ENCODE peak calls at places on chromosomes 4 and X, in four cellular contexts. G, J, L and R are unnamed samples.
A peak's percentile ranks its signal among the peaks of the same experiment; 100 is the strongest.

GRCh38 chrX:138945219-138945618 is 233.7 kb upstream of the FGF13 start:
- DNase-seq in G (no peak), J (no peak), L (no peak), R (no peak)

GRCh38 chrX:386239-386767 is 404 bp downstream of the PPP2R3B start:
- DNase-seq in G (no peak), J (no peak), L (no peak), R (no peak)

GRCh38 chr4:54281060-54281781 is 52.1 kb downstream of the PDGFRA start:
- DNase-seq in G (peak; percentile 93), J (no peak), L (no peak), R (no peak)

GRCh38 chrX:67619253-67619652 is 75.4 kb downstream of the AR start:
- DNase-seq in G (peak; percentile 33), J (no peak), L (no peak), R (no peak)

GRCh38 chrX:37846558-37846933 is 825 bp downstream of the DYNLT3 start:
- DNase-seq in G (no peak), J (no peak), L (no peak), R (no peak)

GRCh38 chr4:36255575-36255974 is 11.3 kb upstream of the ARAP2 start:
- DNase-seq in G (no peak), J (no peak), L (no peak), R (no peak)

GRCh38 chr4:147924604-147925412 is 192.9 kb downstream of the ARHGAP10 start:
- DNase-seq in G (peak; percentile 40), J (peak; percentile 36), L (peak; percentile 13), R (peak; percentile 58)

GRCh38 chrX:106378616-106379015 is 210.5 kb downstream of the PWWP3B start:
- DNase-seq in G (no peak), J (no peak), L (no peak), R (no peak)

GRCh38 chrX:124028177-124028576 is 66.7 kb downstream of the STAG2 start:
- DNase-seq in G (peak; percentile 71), J (no peak), L (no peak), R (no peak)

GRCh38 chr4:98802673-98803286 is 126.2 kb downstream of the EIF4E start:
- DNase-seq in G (peak; percentile 8), J (no peak), L (no peak), R (no peak)

GRCh38 chr4:98801259-98801725 is 127.6 kb downstream of the EIF4E start:
- DNase-seq in G (no peak), J (peak; percentile 23), L (no peak), R (no peak)

GRCh38 chr4:98804403-98804802 is 124.5 kb downstream of the EIF4E start:
- DNase-seq in G (no peak), J (no peak), L (no peak), R (no peak)

GRCh38 chr4:98803287-98803677 is 125.7 kb downstream of the EIF4E start:
- DNase-seq in G (no peak), J (no peak), L (no peak), R (no peak)
- H4K91ac ChIP-seq in G (no peak overlapping the region), J (no peak overlapping the region), L (no peak overlapping the region), R (no peak overlapping the region)

GRCh38 chrX:21766101-21766500 is 8.2 kb upstream of the SMPX start:
- DNase-seq in G (no peak), J (no peak), L (no peak), R (no peak)

DNA sequence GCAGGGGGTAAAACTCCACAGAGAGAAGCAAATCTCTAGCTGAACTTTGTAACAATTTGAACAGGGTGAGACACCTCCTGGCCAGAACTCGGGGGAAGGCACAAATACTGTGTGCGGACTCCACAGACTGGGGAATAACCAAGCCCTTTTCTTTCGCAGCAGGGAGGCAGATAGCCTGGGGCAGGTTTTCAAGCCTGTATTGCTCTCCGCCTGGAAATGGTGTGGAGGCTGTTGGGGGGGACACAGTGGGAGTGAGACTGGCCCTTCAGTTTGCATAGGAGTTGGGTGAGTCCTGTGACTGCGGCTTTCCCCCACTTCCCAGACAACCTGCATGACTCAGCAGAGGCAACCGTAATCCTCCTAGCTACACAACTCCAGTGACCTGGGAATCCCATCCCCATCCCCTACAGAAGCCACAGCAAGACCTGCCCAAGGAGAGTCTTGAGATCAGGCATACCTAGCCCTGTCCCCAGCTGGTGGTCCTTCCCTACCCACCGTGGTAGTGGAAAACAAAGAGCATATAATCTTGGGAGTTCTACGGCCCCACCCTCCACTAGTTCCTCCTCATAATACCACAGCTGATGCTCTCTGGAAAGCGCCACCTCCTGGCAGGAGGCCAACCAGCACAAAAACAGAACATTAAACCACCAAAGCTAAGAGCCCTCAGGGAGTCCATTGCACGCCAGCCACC is 12.9 kb upstream of the SMPX start:
- DNase-seq in G (no peak), J (no peak), L (no peak), R (peak; percentile 49)
- H4K91ac ChIP-seq in G (no peak overlapping the region), J (no peak overlapping the region), L (no peak overlapping the region), R (no peak overlapping the region)

GRCh38 chr4:31078661-31079060 is 358.5 kb downstream of the PCDH7 start:
- DNase-seq in G (no peak), J (no peak), L (no peak), R (no peak)
- H4K91ac ChIP-seq in G (no peak overlapping the region), J (no peak overlapping the region), L (no peak overlapping the region), R (no peak overlapping the region)

DNA sequence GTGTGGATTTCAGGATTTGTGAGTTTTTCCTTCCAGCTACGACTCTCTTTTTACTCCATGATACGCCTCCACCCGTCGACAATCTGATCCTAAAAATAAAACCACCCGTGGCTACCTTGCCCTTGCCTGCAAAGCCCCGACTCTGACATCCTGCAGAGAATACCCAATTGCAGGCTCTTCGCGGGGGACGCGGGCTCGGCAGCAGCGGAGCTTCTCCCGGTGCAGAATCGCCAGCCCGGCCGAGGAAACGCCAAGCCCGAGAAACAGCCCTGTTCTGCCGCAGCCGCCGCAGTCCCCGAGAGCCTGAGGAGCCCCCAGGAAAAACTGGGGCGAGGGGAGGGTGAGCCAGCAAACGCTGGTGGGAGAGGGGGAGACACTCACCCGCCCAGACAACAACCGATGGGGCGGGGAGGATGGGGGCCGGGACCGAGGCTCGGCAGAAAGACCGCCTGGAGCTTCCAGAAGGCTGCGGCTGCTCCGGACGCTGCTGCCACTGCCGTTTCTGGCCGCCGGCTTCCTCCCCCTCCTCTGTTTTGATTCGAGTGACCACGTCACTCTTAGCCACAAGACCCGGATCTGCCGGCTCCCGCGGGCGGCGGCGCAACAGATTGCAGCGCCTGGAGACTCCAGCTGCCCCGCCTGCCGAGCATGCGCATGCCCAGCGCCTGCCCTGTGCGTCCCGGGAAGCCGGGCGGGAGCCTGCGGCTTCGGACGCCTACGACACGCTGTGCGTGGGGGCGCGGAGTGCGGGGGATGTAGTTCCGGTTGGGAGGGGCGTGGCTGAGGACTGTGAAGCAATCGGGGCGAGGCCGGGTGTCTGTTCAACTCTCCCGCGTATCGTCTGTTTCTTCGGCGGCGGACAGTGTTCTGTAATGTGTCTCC is at the start of gene SMIM14:
- DNase-seq in G (peak; percentile 98), J (peak; percentile 95), L (peak; percentile 94), R (peak; percentile 98)
- H4K91ac ChIP-seq in G (peak within 1 kb of the TSS; percentile 89), J (no peak within 1 kb of the TSS), L (peak within 1 kb of the TSS; percentile 13), R (peak within 1 kb of the TSS; percentile 98)

GRCh38 chr4:57055873-57056272 is 54.3 kb downstream of the IGFBP7 start:
- DNase-seq in G (no peak), J (no peak), L (no peak), R (no peak)
- H4K91ac ChIP-seq in G (no peak overlapping the region), J (no peak overlapping the region), L (no peak overlapping the region), R (no peak overlapping the region)

GRCh38 chr4:108646706-108647105 is 3.7 kb upstream of the OSTC start:
- DNase-seq in G (no peak), J (no peak), L (no peak), R (no peak)
- H4K91ac ChIP-seq in G (no peak overlapping the region), J (no peak overlapping the region), L (no peak overlapping the region), R (no peak overlapping the region)

GRCh38 chr4:10159671-10160070 is 43.1 kb upstream of the WDR1 start:
- DNase-seq in G (no peak), J (no peak), L (no peak), R (no peak)

GRCh38 chr4:10161146-10161545 is 44.5 kb upstream of the WDR1 start:
- DNase-seq in G (peak; percentile 3), J (no peak), L (no peak), R (no peak)

GRCh38 chr4:10160280-10160856 is 43.8 kb upstream of the WDR1 start:
- DNase-seq in G (peak; percentile 24), J (no peak), L (no peak), R (peak; percentile 30)

GRCh38 chr4:10157478-10158354 is 41.1 kb upstream of the WDR1 start:
- DNase-seq in G (peak; percentile 81), J (peak; percentile 55), L (peak; percentile 39), R (peak; percentile 74)

DNA sequence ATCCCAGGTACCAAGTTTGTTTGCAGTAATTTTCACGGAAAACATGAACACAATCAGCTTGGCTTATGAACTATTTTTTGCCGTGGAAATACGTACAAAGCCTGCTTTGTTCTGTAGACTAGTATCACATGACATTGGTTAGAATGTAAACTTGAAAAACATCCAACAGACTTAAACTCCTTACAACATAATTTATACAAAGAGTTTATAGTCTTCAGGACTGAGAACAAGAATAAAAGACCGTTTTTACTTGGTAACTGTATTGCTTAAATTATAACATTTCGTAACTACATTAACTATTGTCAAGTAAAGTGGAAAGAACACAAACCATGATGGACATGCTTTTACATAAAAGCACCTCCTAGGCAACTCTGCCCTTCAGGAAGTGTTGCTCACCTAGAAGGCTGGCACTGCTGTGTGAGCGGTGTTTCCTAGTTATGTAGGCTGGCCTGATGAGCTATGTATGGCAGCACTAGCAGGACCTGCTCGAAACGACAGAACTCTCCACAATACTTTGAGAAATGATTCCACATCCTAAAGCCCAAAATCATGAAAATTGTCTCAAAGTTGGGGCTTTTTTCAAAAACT is 41.9 kb upstream of the WDR1 start:
- DNase-seq in G (peak; percentile 57), J (no peak), L (no peak), R (no peak)
- H4K91ac ChIP-seq in G (no peak overlapping the region), J (no peak overlapping the region), L (no peak overlapping the region), R (no peak overlapping the region)